ENCODE peak calls at places on chromosomes 1 and 21, in eight cellular contexts. H is transverse colon, M is lower leg skin, G is PC-3, U is sigmoid colon, V is fibroblast of pulmonary artery, N is pancreas, S is uterus. Q is an unnamed sample.

GRCh38 chr1:50978144-50978851 is 8.3 kb downstream of the CDKN2C start:
- DNase-seq in S (peak), M (peak), N (peak), V (peak), G (peak), H (peak), U (peak), Q (peak)

GRCh38 chr1:210366767-210367166 is 38.1 kb downstream of the HHAT start:
- DNase-seq in M (peak), U (no peak), H (no peak), S (no peak), V (no peak), G (peak), N (no peak), Q (no peak)

GRCh38 chr21:40227111-40227510 is 359.9 kb downstream of the PCP4 start:
- DNase-seq in M (no peak), U (no peak), H (no peak), V (no peak), S (no peak), G (no peak), N (no peak), Q (no peak)

GRCh38 chr1:58895082-58895481 is 111.2 kb upstream of the JUN start:
- DNase-seq in H (no peak), U (no peak), S (no peak), V (no peak), G (no peak), M (no peak), N (no peak), Q (no peak)

GRCh38 chr1:109640285-109640865 is 15.5 kb upstream of the GSTM4 start:
- DNase-seq in H (peak), S (peak), M (peak), G (peak), V (peak), N (peak), U (peak), Q (peak)

GRCh38 chr1:71088645-71089287 is 7.9 kb upstream of the ZRANB2 start:
- DNase-seq in H (peak), V (peak), S (no peak), M (no peak), G (peak), N (no peak), U (no peak), Q (no peak)

GRCh38 chr1:118151312-118151937 is 33.6 kb downstream of the SPAG17 start:
- DNase-seq in M (no peak), G (peak), V (peak), N (peak), U (no peak), H (peak), S (peak), Q (peak)

GRCh38 chr1:40495315-40495903 is 13.2 kb upstream of the EXO5 start:
- DNase-seq in U (no peak), V (no peak), S (no peak), M (no peak), N (no peak), H (no peak), G (no peak), Q (no peak)

GRCh38 chr1:76939817-76940216 is 72.5 kb downstream of the ST6GALNAC5 start:
- DNase-seq in V (no peak), M (no peak), H (no peak), N (no peak), G (no peak), U (no peak), S (no peak), Q (no peak)

GRCh38 chr1:76939107-76939816 is 72.0 kb downstream of the ST6GALNAC5 start:
- DNase-seq in U (no peak), H (no peak), G (no peak), M (no peak), V (peak), N (no peak), S (no peak), Q (peak)

GRCh38 chr1:76938304-76938703 is 71.0 kb downstream of the ST6GALNAC5 start:
- DNase-seq in U (no peak), H (no peak), N (no peak), S (no peak), G (no peak), M (no peak), V (no peak), Q (no peak)

GRCh38 chr1:76942549-76942948 is 75.3 kb downstream of the ST6GALNAC5 start:
- DNase-seq in U (no peak), H (no peak), S (no peak), N (no peak), G (no peak), V (peak), M (no peak), Q (peak)

GRCh38 chr1:76940586-76941335 is 73.5 kb downstream of the ST6GALNAC5 start:
- DNase-seq in S (no peak), V (no peak), N (no peak), H (no peak), U (no peak), G (no peak), M (no peak), Q (no peak)
- H3K4me3 ChIP-seq in S (no peak), V (no peak), N (no peak), H (no peak), U (no peak), G (no peak), M (no peak), Q (no peak)

DNA sequence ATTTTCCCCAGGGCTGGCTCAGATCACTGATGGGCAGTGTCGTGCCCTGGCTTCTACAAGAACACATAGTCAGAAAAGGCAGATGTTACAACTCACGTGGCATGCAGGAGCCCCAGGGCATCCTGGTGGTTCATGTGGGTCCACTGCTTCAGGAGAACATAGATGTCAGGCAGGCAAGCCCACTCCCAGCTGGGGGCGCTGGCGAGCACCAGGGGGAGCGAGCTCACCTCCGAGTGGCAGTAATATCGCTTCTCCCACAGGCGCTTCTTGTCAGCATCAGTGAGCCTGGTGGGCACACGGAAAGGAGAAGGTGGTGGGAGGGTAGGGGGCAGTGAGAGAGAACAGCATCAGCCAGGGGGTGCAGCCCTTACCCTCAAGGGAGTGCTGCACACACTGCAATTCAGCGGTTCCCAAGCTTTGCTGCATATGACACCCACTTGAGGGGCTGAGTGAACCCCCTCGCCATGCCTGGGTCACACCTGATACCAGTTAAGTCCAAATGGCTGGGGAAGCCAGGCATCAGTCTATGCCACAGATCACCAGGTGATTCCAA is 34.3 kb upstream of the PPP1R15B start:
- DNase-seq in H (peak), V (no peak), M (no peak), N (no peak), U (no peak), G (peak), S (no peak), Q (peak)
- TF ChIP-seq CTCF in H (peak), V (peak), M (no peak), N (no peak), U (no peak), G (peak), S (no peak), Q (peak)

DNA sequence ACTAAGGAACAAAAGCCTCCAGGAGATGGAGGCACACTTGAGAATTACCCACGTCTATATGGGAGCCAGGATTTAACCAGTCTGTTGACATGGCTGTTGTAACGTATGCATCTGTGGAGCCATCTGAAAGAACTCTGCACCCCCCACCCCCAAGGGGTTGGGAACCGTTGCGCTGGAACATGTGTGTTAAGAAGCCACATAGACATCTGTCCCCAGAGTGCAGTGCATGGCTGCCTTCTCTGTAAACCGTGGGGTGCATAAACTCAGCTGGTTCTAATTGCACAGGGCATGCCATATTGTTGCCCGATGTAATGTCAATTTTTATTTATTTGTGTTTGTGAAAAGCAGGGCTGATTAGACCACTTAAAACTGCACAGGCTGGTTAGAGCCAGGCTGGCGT is 70.2 kb upstream of the ROR1 start:
- DNase-seq in M (no peak), V (no peak), S (no peak), H (no peak), N (no peak), G (no peak), U (peak), Q (no peak)
- H3K4me3 ChIP-seq in M (no peak), V (no peak), S (no peak), H (no peak), N (no peak), G (no peak), U (no peak), Q (no peak)

DNA sequence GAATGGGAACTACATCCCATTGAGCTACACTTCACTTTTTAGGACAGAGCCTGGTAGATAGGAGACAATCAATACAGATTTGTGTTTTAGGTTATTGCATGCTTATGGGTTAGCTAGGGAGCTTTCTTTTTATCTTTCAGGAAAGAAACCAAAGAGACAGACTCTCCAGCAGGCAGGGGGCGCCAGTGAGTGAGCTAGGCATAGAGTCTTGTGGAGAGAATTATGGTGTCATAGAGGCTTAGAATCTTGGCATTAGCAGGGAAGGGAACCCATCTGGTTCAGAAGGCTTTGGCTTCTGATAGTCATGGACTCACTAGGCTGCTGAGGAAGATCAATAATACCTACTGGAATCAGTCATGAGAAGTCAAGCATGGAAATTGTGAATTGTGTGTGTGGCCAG is at the start of gene SMCP:
- DNase-seq in V (no peak), N (no peak), H (no peak), G (peak), U (no peak), M (no peak), S (no peak), Q (no peak)
- TF ChIP-seq CTCF in V (peak), N (no peak), H (no peak), G (peak), U (no peak), M (no peak), S (no peak), Q (no peak)

GRCh38 chr1:223221686-223222085 is 78.6 kb upstream of the TLR5 start:
- DNase-seq in N (no peak), S (no peak), M (peak), U (no peak), V (no peak), G (no peak), H (no peak), Q (no peak)
- H3K4me3 ChIP-seq in N (no peak), S (no peak), M (no peak), U (no peak), V (no peak), G (no peak), H (no peak), Q (no peak)

GRCh38 chr1:231021540-231022031 is 18.5 kb downstream of the FAM89A start:
- DNase-seq in G (peak), M (peak), U (no peak), S (no peak), H (no peak), V (no peak), N (no peak), Q (no peak)
- TF ChIP-seq CTCF in G (no peak), M (no peak), U (no peak), S (no peak), H (no peak), V (no peak), N (no peak), Q (no peak)

GRCh38 chr1:39205102-39205780 is 746 bp downstream of the MACF1 start:
- DNase-seq in V (peak), H (peak), N (peak), M (no peak), G (peak), U (no peak), S (peak), Q (peak)
- H3K4me3 ChIP-seq in V (peak), H (peak), N (no peak), M (no peak), G (no peak), U (peak), S (peak), Q (peak)

GRCh38 chr1:99306056-99306455 is 41.8 kb downstream of the PLPPR4 start:
- DNase-seq in H (no peak), S (no peak), U (no peak), V (no peak), M (no peak), G (no peak), N (no peak), Q (no peak)

GRCh38 chr1:99304725-99305282 is 40.5 kb downstream of the PLPPR4 start:
- DNase-seq in U (no peak), H (no peak), M (no peak), N (no peak), G (no peak), S (no peak), V (no peak), Q (no peak)

GRCh38 chr1:99305626-99306025 is 41.3 kb downstream of the PLPPR4 start:
- DNase-seq in V (peak), U (no peak), N (no peak), H (no peak), M (no peak), G (no peak), S (no peak), Q (no peak)

GRCh38 chr1:99306644-99307043 is 42.4 kb downstream of the PLPPR4 start:
- DNase-seq in U (no peak), V (no peak), H (no peak), G (no peak), M (no peak), S (no peak), N (no peak), Q (no peak)
- TF ChIP-seq CTCF in U (no peak), V (no peak), H (no peak), G (no peak), M (no peak), S (no peak), N (no peak), Q (no peak)